ENCODE peak calls at places on chromosomes 11 and 22, in nine cellular contexts. G is esophagus squamous epithelium, C is lower lobe of right lung, Y is breast epithelium, S is A549, X is ascending aorta, W is testis, K is heart left ventricle, M is stomach. A is an unnamed sample. For H3K4me1, the result is how much of the 10 kb centered on the place peaks cover.

GRCh38 chr22:39818050-39818449 is 75.5 kb downstream of the ENTHD1 start:
- DNase-seq in G (no peak), C (no peak), Y (no peak), S (no peak), X (no peak), W (no peak), K (no peak), M (no peak), A (no peak)

GRCh38 chr11:70644343-70645060 is 246.2 kb downstream of the CTTN start:
- DNase-seq in G (no peak), C (no peak), Y (no peak), S (no peak), X (no peak), W (no peak), K (no peak), M (no peak), A (no peak)

GRCh38 chr22:48959496-48959895 is 868.2 kb downstream of the BRD1 start:
- DNase-seq in G (no peak), C (no peak), Y (peak), S (no peak), X (no peak), W (peak), K (no peak), M (peak), A (peak)

GRCh38 chr11:130180491-130180890 is 20.9 kb downstream of the ST14 start:
- DNase-seq in G (no peak), C (peak), Y (no peak), S (no peak), X (no peak), W (no peak), K (no peak), M (no peak), A (no peak)

GRCh38 chr22:43925433-43926348 is 2.1 kb downstream of the PNPLA3 start:
- DNase-seq in G (no peak), C (peak), Y (peak), S (no peak), X (no peak), W (no peak), K (no peak), M (no peak), A (no peak)

GRCh38 chr11:12603362-12604088 is 70.7 kb upstream of the TEAD1 start:
- DNase-seq in G (no peak), C (no peak), Y (no peak), S (no peak), X (no peak), W (no peak), K (no peak), M (no peak), A (no peak)

GRCh38 chr11:443542-444199 is 1.9 kb upstream of the ANO9 start:
- DNase-seq in G (no peak), C (peak), Y (no peak), S (peak), X (no peak), W (no peak), K (peak), M (no peak), A (no peak)

GRCh38 chr11:1744137-1744878 is 6.1 kb downstream of the IFITM10 start:
- DNase-seq in G (no peak), C (no peak), Y (no peak), S (no peak), X (no peak), W (peak), K (no peak), M (no peak), A (no peak)

GRCh38 chr11:7890417-7891179 is 40.5 kb downstream of the OR10A6 start:
- DNase-seq in G (no peak), C (no peak), Y (no peak), S (no peak), X (no peak), W (no peak), K (no peak), M (no peak), A (no peak)

GRCh38 chr11:16603890-16604783 is 134.3 kb upstream of the C11orf58 start:
- DNase-seq in G (no peak), C (peak), Y (no peak), S (no peak), X (no peak), W (peak), K (peak), M (peak), A (peak)

GRCh38 chr11:2451916-2452694 is 7.3 kb downstream of the KCNQ1 start:
- DNase-seq in G (no peak), C (no peak), Y (no peak), S (no peak), X (no peak), W (no peak), K (no peak), M (no peak), A (no peak)

GRCh38 chr11:58616594-58616993 is 5.9 kb upstream of the CNTF start:
- DNase-seq in G (no peak), C (no peak), Y (no peak), S (peak), X (no peak), W (no peak), K (peak), M (no peak), A (peak)

GRCh38 chr11:75834728-75835127 is 19.7 kb downstream of the UVRAG start:
- DNase-seq in G (no peak), C (no peak), Y (no peak), S (no peak), X (no peak), W (no peak), K (no peak), M (no peak), A (no peak)

GRCh38 chr11:58938398-58938797 is 890 bp upstream of the GLYATL1 start:
- DNase-seq in G (no peak), C (no peak), Y (no peak), S (no peak), X (no peak), W (no peak), K (no peak), M (no peak), A (no peak)

GRCh38 chr11:114156131-114156581 is 96.6 kb downstream of the ZBTB16 start:
- DNase-seq in G (no peak), C (no peak), Y (peak), S (no peak), X (no peak), W (no peak), K (no peak), M (no peak), A (no peak)

GRCh38 chr22:47030881-47031627 is 268.6 kb downstream of the TBC1D22A start:
- DNase-seq in G (no peak), C (peak), Y (no peak), S (no peak), X (no peak), W (peak), K (no peak), M (no peak), A (no peak)

GRCh38 chr11:110243804-110244203 is 52.6 kb downstream of the RDX start:
- DNase-seq in G (no peak), C (no peak), Y (no peak), S (no peak), X (no peak), W (no peak), K (no peak), M (no peak), A (no peak)

GRCh38 chr22:19174106-19175025 is 4.2 kb downstream of the SLC25A1 start:
- DNase-seq in G (no peak), C (no peak), Y (peak), S (no peak), X (no peak), W (peak), K (peak), M (no peak), A (no peak)

GRCh38 chr11:46969379-46969778 is 32.8 kb downstream of the CSTPP1 start:
- DNase-seq in G (no peak), C (no peak), Y (no peak), S (no peak), X (no peak), W (no peak), K (no peak), M (no peak), A (no peak)

GRCh38 chr11:45151362-45151982 is 5.0 kb downstream of the PRDM11 start:
- DNase-seq in G (no peak), C (no peak), Y (no peak), S (no peak), X (no peak), W (peak), K (no peak), M (no peak), A (no peak)

GRCh38 chr11:128575956-128576340 is 11.4 kb downstream of the ETS1 start:
- DNase-seq in G (no peak), C (no peak), Y (no peak), S (no peak), X (no peak), W (no peak), K (peak), M (no peak), A (no peak)

GRCh38 chr11:134385774-134386565 is 26.1 kb downstream of the B3GAT1 start:
- DNase-seq in G (no peak), C (no peak), Y (no peak), S (no peak), X (no peak), W (no peak), K (no peak), M (peak), A (no peak)

GRCh38 chr11:65498042-65498726 is 661 bp upstream of the MALAT1 start:
- DNase-seq in G (no peak), C (no peak), Y (no peak), S (peak), X (no peak), W (peak), K (no peak), M (peak), A (peak)

GRCh38 chr11:74784234-74784633 is 35.6 kb downstream of the RNF169 start:
- DNase-seq in G (no peak), C (no peak), Y (no peak), S (no peak), X (no peak), W (no peak), K (no peak), M (no peak), A (no peak)

GRCh38 chr22:37569921-37570660 is 9.8 kb downstream of the LGALS2 start:
- DNase-seq in G (no peak), C (peak), Y (no peak), S (no peak), X (no peak), W (no peak), K (peak), M (peak), A (no peak)
- H3K4me1 ChIP-seq in G (half or more), C (half or more), Y (under half), S (under half), X (under half), W (under half), K (under half), M (half or more), A (under half)

DNA sequence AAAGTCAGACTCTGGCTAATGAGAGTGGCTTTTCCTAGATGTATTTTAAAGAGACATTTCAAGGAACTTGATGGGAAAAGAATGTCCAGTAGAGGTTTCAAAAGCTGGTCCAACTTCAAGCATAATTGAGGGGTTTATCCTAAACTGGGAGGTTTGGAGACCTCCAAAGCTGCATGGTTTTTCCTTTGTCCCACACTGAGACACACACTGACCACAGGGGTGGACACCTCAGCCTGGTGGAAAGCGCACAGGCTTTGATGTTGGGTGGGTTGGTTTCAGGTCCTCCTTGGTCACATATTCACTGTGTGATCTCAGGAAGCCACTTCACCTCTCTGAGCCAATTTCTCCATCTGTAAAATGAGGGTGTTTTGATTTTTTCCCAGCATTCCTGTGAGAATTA is 4.0 kb downstream of the SPON1 start:
- DNase-seq in G (no peak), C (no peak), Y (no peak), S (no peak), X (no peak), W (no peak), K (no peak), M (no peak), A (no peak)
- H3K27ac ChIP-seq in G (no peak), C (no peak), Y (no peak), S (no peak), X (no peak), W (no peak), K (no peak), M (peak), A (no peak)

DNA sequence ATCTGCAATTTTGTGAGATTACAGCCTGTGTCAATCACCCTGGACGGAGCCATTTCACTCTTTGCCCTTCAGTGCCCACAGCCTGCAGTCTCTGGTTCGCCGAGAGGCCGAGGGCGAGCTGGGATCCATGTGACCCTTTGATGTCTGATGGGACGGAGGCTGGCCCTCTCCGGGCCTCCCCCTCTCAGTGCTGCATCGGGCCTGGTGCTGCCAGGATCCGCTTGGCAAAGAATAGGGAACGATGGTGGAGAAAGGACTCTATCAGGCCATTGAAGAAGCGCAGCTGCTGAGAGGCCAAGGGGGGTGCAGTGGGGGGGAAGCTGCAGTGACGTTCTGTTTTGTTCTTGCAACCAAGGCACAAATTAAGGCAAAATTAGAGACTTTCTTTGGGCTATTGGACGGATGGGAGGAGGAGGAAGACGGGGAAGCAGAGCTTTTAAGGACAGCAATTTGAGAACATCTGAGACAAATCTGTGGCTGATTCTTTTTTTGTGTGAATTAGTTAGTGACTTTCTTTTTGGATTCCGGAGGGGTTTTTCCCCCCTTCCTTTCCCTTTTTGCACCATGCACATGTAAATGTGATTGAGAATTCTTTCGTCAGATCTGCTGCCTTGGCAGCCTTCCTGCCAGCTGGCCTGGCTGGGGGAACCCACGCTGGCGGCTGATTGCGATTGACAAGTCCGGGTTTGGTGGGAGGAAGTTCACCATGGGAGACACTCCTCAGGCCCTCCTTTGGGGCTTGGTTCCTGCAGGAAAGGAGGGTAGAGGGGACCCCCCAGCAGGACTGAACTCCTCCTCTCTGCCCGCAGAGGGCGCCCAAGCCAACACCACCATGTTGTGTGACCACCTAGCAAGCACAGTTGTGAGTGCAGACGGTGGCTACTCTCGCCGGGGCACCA is 214.5 kb downstream of the NTM start:
- DNase-seq in G (no peak), C (no peak), Y (no peak), S (no peak), X (no peak), W (peak), K (no peak), M (no peak), A (no peak)
- TF ChIP-seq CTCF in G (no peak), C (no peak), Y (no peak), S (no peak), X (no peak), W (no peak), K (no peak), M (no peak), A (no peak)

GRCh38 chr22:20919718-20920117 is 2.5 kb downstream of the CRKL start:
- DNase-seq in G (no peak), C (no peak), Y (no peak), S (no peak), X (no peak), W (no peak), K (no peak), M (no peak), A (no peak)
- H3K4me1 ChIP-seq in G (half or more), C (under half), Y (under half), S (under half), X (under half), W (under half), K (under half), M (half or more), A (under half)

GRCh38 chr11:96219981-96220623 is 122.9 kb downstream of the MAML2 start:
- DNase-seq in G (no peak), C (no peak), Y (no peak), S (peak), X (no peak), W (no peak), K (peak), M (no peak), A (no peak)

GRCh38 chr11:96217206-96217605 is 125.8 kb downstream of the MAML2 start:
- DNase-seq in G (no peak), C (no peak), Y (no peak), S (no peak), X (no peak), W (no peak), K (no peak), M (no peak), A (no peak)

GRCh38 chr11:96215826-96216225 is 127.2 kb downstream of the MAML2 start:
- DNase-seq in G (no peak), C (no peak), Y (no peak), S (no peak), X (no peak), W (no peak), K (no peak), M (no peak), A (no peak)

GRCh38 chr11:96218901-96219300 is 124.1 kb downstream of the MAML2 start:
- DNase-seq in G (no peak), C (no peak), Y (no peak), S (no peak), X (no peak), W (no peak), K (no peak), M (no peak), A (no peak)

DNA sequence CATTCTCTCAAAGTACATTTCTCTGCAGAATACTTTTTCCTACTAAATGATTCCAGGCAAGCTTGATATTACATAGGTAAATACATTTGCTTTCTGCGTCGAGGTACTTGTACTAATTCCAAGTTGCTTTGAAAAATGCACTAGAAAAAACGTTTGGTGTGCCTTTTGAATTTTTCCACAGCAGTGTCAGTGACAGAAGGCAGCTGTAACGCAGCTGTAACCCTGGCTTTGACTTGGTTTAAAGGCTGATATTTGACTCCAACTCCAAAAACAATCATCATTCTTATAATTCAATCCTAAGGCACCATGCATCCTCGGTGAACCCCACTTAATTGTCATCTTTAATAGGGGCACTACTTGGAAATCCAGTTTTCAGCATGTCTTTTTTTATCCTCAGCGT is 125.0 kb downstream of the MAML2 start:
- DNase-seq in G (no peak), C (no peak), Y (no peak), S (no peak), X (no peak), W (no peak), K (no peak), M (no peak), A (no peak)
- H3K27ac ChIP-seq in G (peak), C (no peak), Y (no peak), S (no peak), X (peak), W (no peak), K (no peak), M (no peak), A (peak)

DNA sequence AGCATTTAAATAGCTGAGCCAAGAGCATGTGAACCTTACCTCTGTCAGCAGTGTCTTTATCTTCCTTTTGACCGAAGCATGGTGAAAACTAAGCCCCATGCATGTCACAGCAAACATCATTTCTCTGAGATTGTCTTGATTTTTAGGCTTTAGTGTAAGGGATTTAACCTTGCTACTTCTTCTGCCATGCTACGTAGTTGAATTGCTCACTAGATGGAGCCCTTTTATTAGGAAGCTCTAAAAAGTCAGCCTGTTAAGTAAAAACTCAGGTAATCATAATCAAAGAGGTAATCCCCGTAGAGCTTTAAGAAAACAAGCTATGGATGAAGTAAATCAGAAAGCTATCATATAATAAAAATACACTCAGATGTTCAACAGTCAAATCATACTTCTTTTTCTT is 149.5 kb downstream of the PGR start:
- DNase-seq in G (no peak), C (no peak), Y (no peak), S (peak), X (no peak), W (no peak), K (no peak), M (no peak), A (no peak)
- TF ChIP-seq CTCF in G (no peak), C (peak), Y (no peak), S (peak), X (peak), W (no peak), K (no peak), M (no peak), A (peak)

GRCh38 chr11:34514597-34514996 is 1.0 kb upstream of the ELF5 start:
- DNase-seq in G (no peak), C (no peak), Y (no peak), S (no peak), X (no peak), W (no peak), K (no peak), M (no peak), A (no peak)

GRCh38 chr11:34512810-34513673 is 552 bp downstream of the ELF5 start:
- DNase-seq in G (no peak), C (peak), Y (peak), S (peak), X (no peak), W (peak), K (no peak), M (peak), A (no peak)

GRCh38 chr11:34514050-34514449 is 456 bp upstream of the ELF5 start:
- DNase-seq in G (no peak), C (no peak), Y (no peak), S (no peak), X (no peak), W (no peak), K (no peak), M (no peak), A (no peak)

GRCh38 chr11:34516247-34517040 is 2.9 kb upstream of the ELF5 start:
- DNase-seq in G (no peak), C (no peak), Y (no peak), S (no peak), X (no peak), W (no peak), K (no peak), M (no peak), A (no peak)

GRCh38 chr11:34513674-34513995 is at the start of gene ELF5:
- DNase-seq in G (no peak), C (no peak), Y (peak), S (no peak), X (no peak), W (no peak), K (no peak), M (no peak), A (no peak)
- H3K4me1 ChIP-seq in G (under half), C (under half), Y (under half), S (under half), X (under half), W (under half), K (under half), M (under half), A (under half)